ENCODE peak calls at places on chromosomes 11 and 22, in four cellular contexts. B, T, V and X are unnamed samples.
A peak's percentile ranks its signal among the peaks of the same experiment; 100 is the strongest.

GRCh38 chr22:34102633-34103032 is 182.4 kb upstream of the LARGE1 start:
- DNase-seq in V (no peak), B (no peak), T (no peak), X (no peak)

GRCh38 chr22:32353292-32353691 is 4.4 kb upstream of the RFPL3 start:
- DNase-seq in V (no peak), B (no peak), T (no peak), X (no peak)

GRCh38 chr22:45469573-45470383 is 32.9 kb upstream of the FBLN1 start:
- DNase-seq in B (no peak), V (no peak), T (peak; percentile 92), X (no peak)

GRCh38 chr22:31951201-31952093 is 7.1 kb downstream of the YWHAH start:
- DNase-seq in T (no peak), V (no peak), B (no peak), X (no peak)

GRCh38 chr11:103637250-103637649 is 399.2 kb upstream of the DDI1 start:
- DNase-seq in T (no peak), B (no peak), V (no peak), X (no peak)

GRCh38 chr11:36122715-36123114 is 166.5 kb downstream of the COMMD9 start:
- DNase-seq in B (no peak), T (no peak), V (no peak), X (no peak)

GRCh38 chr11:75969626-75970308 is 154.8 kb downstream of the UVRAG start:
- DNase-seq in B (no peak), T (no peak), V (no peak), X (peak; percentile 36)

GRCh38 chr11:2086239-2087040 is 52.7 kb downstream of the IGF2 start:
- DNase-seq in B (peak; percentile 42), T (no peak), V (no peak), X (no peak)

GRCh38 chr11:61728940-61729219 is 23.6 kb upstream of the MYRF start:
- DNase-seq in V (no peak), B (no peak), T (peak; percentile 95), X (no peak)

GRCh38 chr11:19553683-19554333 is 158.8 kb upstream of the NAV2 start:
- DNase-seq in T (peak; percentile 68), B (peak; percentile 88), V (peak; percentile 73), X (no peak)

GRCh38 chr11:126185200-126186030 is 26.0 kb downstream of the RPUSD4 start:
- DNase-seq in V (no peak), B (no peak), T (no peak), X (no peak)

GRCh38 chr11:17384002-17384511 is 4.4 kb downstream of the KCNJ11 start:
- DNase-seq in B (peak; percentile 92), V (peak; percentile 77), T (peak; percentile 54), X (peak; percentile 53)

GRCh38 chr11:109728056-109728455 is 306.1 kb downstream of the C11orf87 start:
- DNase-seq in B (no peak), T (peak; percentile 74), V (peak; percentile 56), X (no peak)

GRCh38 chr11:77402218-77402556 is 71.7 kb downstream of the PAK1 start:
- DNase-seq in B (no peak), T (no peak), V (no peak), X (no peak)

GRCh38 chr11:100942016-100942415 is 187.6 kb downstream of the PGR start:
- DNase-seq in V (no peak), B (no peak), T (no peak), X (no peak)

GRCh38 chr11:86910592-86910991 is 44.6 kb downstream of the FZD4 start:
- DNase-seq in T (peak; percentile 80), V (no peak), B (no peak), X (no peak)

GRCh38 chr22:23804781-23805291 is 18.1 kb downstream of the SMARCB1 start:
- DNase-seq in V (no peak), T (no peak), B (no peak), X (no peak)

GRCh38 chr11:76621866-76622265 is 48.7 kb downstream of the LRRC32 start:
- DNase-seq in T (no peak), V (no peak), B (no peak), X (no peak)

GRCh38 chr11:122439911-122440782 is 215.4 kb upstream of the UBASH3B start:
- DNase-seq in V (peak; percentile 87), B (peak; percentile 67), T (no peak), X (peak; percentile 7)

GRCh38 chr11:82864268-82864667 is 36.0 kb downstream of the PRCP start:
- DNase-seq in V (peak; percentile 54), T (peak; percentile 53), B (peak; percentile 78), X (peak; percentile 10)

GRCh38 chr11:43268161-43268560 is 43.6 kb upstream of the API5 start:
- DNase-seq in V (no peak), T (no peak), B (peak; percentile 50), X (no peak)

GRCh38 chr11:44085330-44085729 is 10.1 kb upstream of the EXT2 start:
- DNase-seq in T (no peak), V (no peak), B (no peak), X (no peak)

GRCh38 chr11:34080609-34081008 is 24.8 kb upstream of the NAT10 start:
- DNase-seq in B (no peak), T (no peak), V (no peak), X (no peak)

GRCh38 chr22:37344735-37345462 is 62.6 kb downstream of the CYTH4 start:
- DNase-seq in B (no peak), V (no peak), T (no peak), X (no peak)

GRCh38 chr11:68300076-68300830 is 12.1 kb upstream of the LRP5 start:
- DNase-seq in B (no peak), T (no peak), V (no peak), X (no peak)

GRCh38 chr11:130455493-130456127 is 7.2 kb downstream of the ADAMTS15 start:
- DNase-seq in V (no peak), B (no peak), T (no peak), X (no peak)

GRCh38 chr22:29871684-29872083 is 11.3 kb upstream of the MTMR3 start:
- DNase-seq in V (no peak), T (no peak), B (peak; percentile 58), X (no peak)

GRCh38 chr11:95736268-95737208 is 53.0 kb downstream of the FAM76B start:
- DNase-seq in T (no peak), B (no peak), V (no peak), X (no peak)

GRCh38 chr22:35488513-35488912 is 52.1 kb upstream of the RASD2 start:
- DNase-seq in V (no peak), T (no peak), B (no peak), X (no peak)

GRCh38 chr11:2538951-2539735 is 94.3 kb downstream of the KCNQ1 start:
- DNase-seq in T (no peak), B (peak; percentile 47), V (peak; percentile 25), X (no peak)

GRCh38 chr22:46511391-46512370 is 25.7 kb downstream of the CELSR1 start:
- DNase-seq in B (peak; percentile 47), V (no peak), T (no peak), X (no peak)

DNA sequence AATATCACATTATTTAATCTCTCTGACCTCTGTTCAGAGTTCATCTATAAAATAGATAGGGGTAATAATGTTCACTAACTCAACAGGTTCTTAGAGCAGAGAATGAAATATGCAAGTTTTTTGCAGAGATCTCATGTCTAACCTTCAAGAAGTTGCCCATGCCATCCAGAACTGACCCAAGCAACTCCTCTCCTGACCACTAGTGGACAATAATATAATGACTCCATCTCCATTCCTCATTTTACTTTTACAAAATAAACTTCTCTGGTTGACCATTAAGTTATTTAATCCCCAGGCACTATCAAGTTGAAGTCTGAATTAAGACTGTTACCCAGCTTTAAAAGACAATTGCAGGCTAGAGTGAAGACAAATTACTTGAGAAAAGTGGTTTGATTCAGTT is 382.6 kb downstream of the KCNA4 start:
- DNase-seq in V (no peak), B (no peak), T (no peak), X (no peak)
- TF ChIP-seq CTCF in V (no peak), B (no peak), T (peak; percentile 45), X (no peak)

GRCh38 chr11:117591316-117592039 is 205.5 kb downstream of the DSCAML1 start:
- DNase-seq in B (no peak), T (no peak), V (peak; percentile 32), X (no peak)
- TF ChIP-seq CTCF in B (no peak), T (no peak), V (no peak), X (no peak)

DNA sequence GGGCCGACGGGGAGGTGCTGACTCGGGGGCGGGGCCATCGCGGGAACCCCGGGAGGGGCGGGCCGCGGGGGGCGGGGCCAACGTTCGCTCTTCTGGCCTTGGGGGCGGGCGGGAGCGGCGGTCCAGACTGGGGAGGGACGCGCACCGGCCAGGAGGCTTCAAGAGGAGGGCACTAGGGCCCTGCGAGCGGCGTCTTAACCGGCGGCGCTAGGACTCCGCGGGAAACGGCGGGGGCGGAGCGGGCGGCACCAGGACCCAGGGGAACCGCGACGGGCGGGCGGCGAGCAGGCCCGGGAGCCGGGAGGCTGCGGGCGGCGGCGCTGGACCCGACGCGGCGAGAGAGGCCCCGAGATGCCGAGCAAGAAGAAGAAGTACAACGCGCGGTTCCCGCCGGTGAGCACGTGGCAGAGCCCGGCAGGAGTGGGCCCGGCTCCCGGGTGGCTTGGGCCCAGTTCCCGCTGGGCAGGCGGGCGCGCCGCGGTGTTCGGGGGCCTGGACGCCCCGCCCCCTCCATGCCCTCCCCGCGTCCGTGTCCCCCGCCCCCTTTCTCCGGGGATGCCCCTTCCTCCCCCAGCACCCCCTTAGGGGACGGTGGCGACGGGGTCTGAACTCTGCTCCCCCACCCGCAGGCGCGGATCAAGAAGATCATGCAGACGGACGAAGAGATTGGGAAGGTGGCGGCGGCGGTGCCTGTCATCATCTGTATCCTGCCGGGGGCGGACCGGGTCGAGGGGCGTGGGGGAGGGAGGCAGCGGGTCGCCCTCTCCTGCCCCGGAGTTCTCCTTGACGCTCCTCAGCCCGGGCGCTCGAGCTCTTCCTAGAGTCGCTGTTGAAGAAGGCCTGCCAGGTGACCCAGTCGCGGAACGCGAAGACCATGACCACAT is at the start of gene DRAP1:
- DNase-seq in T (peak; percentile 91), B (peak; percentile 100), V (peak; percentile 99), X (peak; percentile 97)
- TF ChIP-seq CTCF in T (no peak), B (no peak), V (peak; percentile 1), X (no peak)

GRCh38 chr11:119322360-119322739 is 5.4 kb upstream of the MCAM start:
- DNase-seq in B (no peak), T (no peak), V (peak; percentile 19), X (no peak)
- TF ChIP-seq CTCF in B (no peak), T (no peak), V (no peak), X (no peak)

DNA sequence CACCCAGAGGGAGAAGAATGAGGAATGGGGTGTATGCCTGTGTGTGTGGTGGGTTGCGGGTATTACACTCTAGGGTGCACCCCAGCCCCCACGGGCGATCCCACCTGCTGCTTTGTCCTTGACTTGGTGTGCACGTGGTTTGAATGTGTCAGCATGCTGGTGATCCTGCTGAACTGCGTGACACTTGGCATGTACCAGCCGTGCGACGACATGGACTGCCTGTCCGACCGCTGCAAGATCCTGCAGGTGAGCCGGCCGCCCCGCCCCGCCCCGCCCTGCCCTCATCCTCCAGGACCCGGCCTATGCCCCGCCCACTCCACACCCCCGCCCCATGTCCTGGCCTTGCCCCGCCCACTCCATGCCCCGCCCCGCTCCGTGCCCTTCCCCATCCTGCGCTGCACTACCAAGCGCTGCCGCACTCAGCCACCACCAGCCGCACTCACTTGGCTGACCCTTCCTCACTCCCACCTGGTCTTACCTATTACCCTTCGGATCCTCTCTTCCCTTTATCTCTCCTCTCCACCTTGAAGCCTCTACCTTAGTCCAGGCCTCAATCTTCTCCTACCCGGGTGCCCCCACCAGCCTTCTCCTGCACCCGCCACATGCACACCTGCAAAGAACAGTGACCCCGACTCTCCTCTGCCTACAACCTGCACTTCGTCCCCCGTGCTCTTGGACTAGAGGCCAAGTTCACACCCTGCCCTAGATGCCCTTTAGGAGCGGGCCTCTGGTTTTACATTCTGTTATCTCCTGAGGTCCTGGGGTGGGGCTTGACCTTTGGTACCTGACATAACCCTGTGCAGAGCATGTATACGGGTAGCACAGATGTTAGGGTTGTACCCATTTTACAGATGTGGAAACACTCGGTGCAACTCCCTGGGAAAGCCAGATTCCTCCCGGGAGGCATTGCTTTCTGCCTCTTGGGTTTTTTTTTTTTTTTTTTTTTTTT is 27.7 kb downstream of the CACNA1I start:
- DNase-seq in T (peak; percentile 73), V (peak; percentile 90), B (peak; percentile 60), X (no peak)
- TF ChIP-seq CTCF in T (peak; percentile 59), V (no peak), B (no peak), X (no peak)